ENCODE peak calls at places on chromosomes 7 and 10, in six cellular contexts. One of them, this sample, is unnamed.

GRCh38 chr10:48964038-48964437 is 24.4 kb upstream of the LRRC18 start:
- DNase-seq in HL-60: no peak
- DNase-seq in H9: no peak
- DNase-seq in neural progenitor cell: no peak
- DNase-seq in stomach: no peak
- DNase-seq in GM13976: no peak
- DNase-seq in this sample: no peak

GRCh38 chr7:5633161-5634106 is 148.0 kb downstream of the RNF216 start:
- DNase-seq in HL-60: no peak
- DNase-seq in H9: peak; percentile 79
- DNase-seq in neural progenitor cell: peak; percentile 79
- DNase-seq in stomach: no peak
- DNase-seq in GM13976: no peak
- DNase-seq in this sample: no peak

GRCh38 chr7:76165106-76165972 is 36.4 kb upstream of the SRRM3 start:
- DNase-seq in HL-60: no peak
- DNase-seq in H9: peak; percentile 29
- DNase-seq in neural progenitor cell: no peak
- DNase-seq in stomach: peak; percentile 17
- DNase-seq in GM13976: no peak
- DNase-seq in this sample: no peak

GRCh38 chr10:99758241-99758891 is 24.1 kb upstream of the ABCC2 start:
- DNase-seq in HL-60: no peak
- DNase-seq in H9: no peak
- DNase-seq in neural progenitor cell: peak; percentile 23
- DNase-seq in stomach: no peak
- DNase-seq in GM13976: no peak
- DNase-seq in this sample: no peak

GRCh38 chr7:116395125-116395791 is 104.3 kb upstream of the CAV2 start:
- DNase-seq in HL-60: no peak
- DNase-seq in H9: no peak
- DNase-seq in neural progenitor cell: no peak
- DNase-seq in stomach: no peak
- DNase-seq in GM13976: no peak
- DNase-seq in this sample: no peak

GRCh38 chr10:55410415-55410885 is 609.4 kb upstream of the PCDH15 start:
- DNase-seq in HL-60: no peak
- DNase-seq in H9: peak; percentile 44
- DNase-seq in neural progenitor cell: peak; percentile 92
- DNase-seq in stomach: no peak
- DNase-seq in GM13976: no peak
- DNase-seq in this sample: peak; percentile 82

GRCh38 chr7:17466201-17466600 is 167.7 kb downstream of the AHR start:
- DNase-seq in HL-60: no peak
- DNase-seq in H9: no peak
- DNase-seq in neural progenitor cell: no peak
- DNase-seq in stomach: no peak
- DNase-seq in GM13976: no peak
- DNase-seq in this sample: no peak

GRCh38 chr10:118827466-118828155 is 72.8 kb upstream of the CACUL1 start:
- DNase-seq in HL-60: no peak
- DNase-seq in H9: no peak
- DNase-seq in neural progenitor cell: no peak
- DNase-seq in stomach: no peak
- DNase-seq in GM13976: no peak
- DNase-seq in this sample: no peak

GRCh38 chr10:78348416-78349164 is 314.9 kb downstream of the RPS24 start:
- DNase-seq in HL-60: no peak
- DNase-seq in H9: peak; percentile 5
- DNase-seq in neural progenitor cell: no peak
- DNase-seq in stomach: peak; percentile 14
- DNase-seq in GM13976: no peak
- DNase-seq in this sample: no peak

GRCh38 chr10:119319161-119319919 is 112.0 kb downstream of the GRK5 start:
- DNase-seq in HL-60: no peak
- DNase-seq in H9: no peak
- DNase-seq in neural progenitor cell: no peak
- DNase-seq in stomach: no peak
- DNase-seq in GM13976: no peak
- DNase-seq in this sample: no peak

GRCh38 chr10:32377458-32378370 is 30.8 kb upstream of the EPC1 start:
- DNase-seq in HL-60: peak; percentile 36
- DNase-seq in H9: no peak
- DNase-seq in neural progenitor cell: peak; percentile 7
- DNase-seq in stomach: no peak
- DNase-seq in GM13976: no peak
- DNase-seq in this sample: no peak

GRCh38 chr10:114631678-114632417 is 26.2 kb downstream of the ABLIM1 start:
- DNase-seq in HL-60: no peak
- DNase-seq in H9: peak; percentile 55
- DNase-seq in neural progenitor cell: peak; percentile 82
- DNase-seq in stomach: no peak
- DNase-seq in GM13976: peak; percentile 63
- DNase-seq in this sample: peak; percentile 62

GRCh38 chr10:62873866-62874265 is 57.7 kb upstream of the EGR2 start:
- DNase-seq in HL-60: no peak
- DNase-seq in H9: no peak
- DNase-seq in neural progenitor cell: no peak
- DNase-seq in stomach: no peak
- DNase-seq in GM13976: no peak
- DNase-seq in this sample: no peak

GRCh38 chr10:48450811-48451466 is 144.5 kb downstream of the MAPK8 start:
- DNase-seq in HL-60: no peak
- DNase-seq in H9: peak; percentile 27
- DNase-seq in neural progenitor cell: no peak
- DNase-seq in stomach: peak; percentile 22
- DNase-seq in GM13976: peak; percentile 26
- DNase-seq in this sample: peak; percentile 7

GRCh38 chr10:21423850-21424249 is 101.6 kb downstream of the SKIDA1 start:
- DNase-seq in HL-60: no peak
- DNase-seq in H9: no peak
- DNase-seq in neural progenitor cell: no peak
- DNase-seq in stomach: no peak
- DNase-seq in GM13976: no peak
- DNase-seq in this sample: no peak

GRCh38 chr10:126948355-126949160 is 43.3 kb downstream of the DOCK1 start:
- DNase-seq in HL-60: no peak
- DNase-seq in H9: no peak
- DNase-seq in neural progenitor cell: no peak
- DNase-seq in stomach: no peak
- DNase-seq in GM13976: no peak
- DNase-seq in this sample: no peak

GRCh38 chr7:24419070-24419469 is 135.1 kb downstream of the NPY start:
- DNase-seq in HL-60: no peak
- DNase-seq in H9: peak; percentile 49
- DNase-seq in neural progenitor cell: peak; percentile 25
- DNase-seq in stomach: no peak
- DNase-seq in GM13976: no peak
- DNase-seq in this sample: peak; percentile 11

GRCh38 chr7:31981874-31982390 is 88.3 kb downstream of the PDE1C start:
- DNase-seq in HL-60: no peak
- DNase-seq in H9: no peak
- DNase-seq in neural progenitor cell: no peak
- DNase-seq in stomach: no peak
- DNase-seq in GM13976: no peak
- DNase-seq in this sample: no peak

GRCh38 chr7:98745722-98746318 is 124.0 kb downstream of the TMEM130 start:
- DNase-seq in HL-60: peak; percentile 35
- DNase-seq in H9: peak; percentile 82
- DNase-seq in neural progenitor cell: peak; percentile 89
- DNase-seq in stomach: peak; percentile 85
- DNase-seq in GM13976: peak; percentile 80
- DNase-seq in this sample: peak; percentile 81

GRCh38 chr10:69335063-69335587 is 56.8 kb downstream of the HK1 start:
- DNase-seq in HL-60: peak; percentile 64
- DNase-seq in H9: no peak
- DNase-seq in neural progenitor cell: no peak
- DNase-seq in stomach: no peak
- DNase-seq in GM13976: peak; percentile 54
- DNase-seq in this sample: no peak

GRCh38 chr10:95394161-95394880 is 103.5 kb upstream of the PDLIM1 start:
- DNase-seq in HL-60: no peak
- DNase-seq in H9: peak; percentile 24
- DNase-seq in neural progenitor cell: no peak
- DNase-seq in stomach: no peak
- DNase-seq in GM13976: no peak
- DNase-seq in this sample: no peak

GRCh38 chr10:35025916-35026315 is 64.2 kb downstream of the CUL2 start:
- DNase-seq in HL-60: no peak
- DNase-seq in H9: no peak
- DNase-seq in neural progenitor cell: no peak
- DNase-seq in stomach: no peak
- DNase-seq in GM13976: no peak
- DNase-seq in this sample: no peak

GRCh38 chr7:96090756-96091155 is 231.1 kb downstream of the SLC25A13 start:
- DNase-seq in HL-60: no peak
- DNase-seq in H9: no peak
- DNase-seq in neural progenitor cell: no peak
- DNase-seq in stomach: no peak
- DNase-seq in GM13976: no peak
- DNase-seq in this sample: no peak

GRCh38 chr7:22156205-22156604 is 200.7 kb downstream of the RAPGEF5 start:
- DNase-seq in HL-60: no peak
- DNase-seq in H9: no peak
- DNase-seq in neural progenitor cell: no peak
- DNase-seq in stomach: no peak
- DNase-seq in GM13976: no peak
- DNase-seq in this sample: no peak

GRCh38 chr7:134966691-134967090 is 19.6 kb upstream of the AGBL3 start:
- DNase-seq in HL-60: no peak
- DNase-seq in H9: no peak
- DNase-seq in neural progenitor cell: no peak
- DNase-seq in stomach: no peak
- DNase-seq in GM13976: no peak
- DNase-seq in this sample: no peak

GRCh38 chr10:123502983-123503382 is 163.2 kb upstream of the GPR26 start:
- DNase-seq in HL-60: no peak
- DNase-seq in H9: no peak
- DNase-seq in neural progenitor cell: no peak
- DNase-seq in stomach: no peak
- DNase-seq in GM13976: peak; percentile 47
- DNase-seq in this sample: no peak

GRCh38 chr10:30070001-30070759 is 10.8 kb upstream of the JCAD start:
- DNase-seq in HL-60: no peak
- DNase-seq in H9: no peak
- DNase-seq in neural progenitor cell: no peak
- DNase-seq in stomach: no peak
- DNase-seq in GM13976: no peak
- DNase-seq in this sample: no peak

GRCh38 chr10:132918617-132919373 is 23.6 kb downstream of the CFAP46 start:
- DNase-seq in HL-60: no peak
- DNase-seq in H9: no peak
- DNase-seq in neural progenitor cell: no peak
- DNase-seq in stomach: no peak
- DNase-seq in GM13976: no peak
- DNase-seq in this sample: no peak

DNA sequence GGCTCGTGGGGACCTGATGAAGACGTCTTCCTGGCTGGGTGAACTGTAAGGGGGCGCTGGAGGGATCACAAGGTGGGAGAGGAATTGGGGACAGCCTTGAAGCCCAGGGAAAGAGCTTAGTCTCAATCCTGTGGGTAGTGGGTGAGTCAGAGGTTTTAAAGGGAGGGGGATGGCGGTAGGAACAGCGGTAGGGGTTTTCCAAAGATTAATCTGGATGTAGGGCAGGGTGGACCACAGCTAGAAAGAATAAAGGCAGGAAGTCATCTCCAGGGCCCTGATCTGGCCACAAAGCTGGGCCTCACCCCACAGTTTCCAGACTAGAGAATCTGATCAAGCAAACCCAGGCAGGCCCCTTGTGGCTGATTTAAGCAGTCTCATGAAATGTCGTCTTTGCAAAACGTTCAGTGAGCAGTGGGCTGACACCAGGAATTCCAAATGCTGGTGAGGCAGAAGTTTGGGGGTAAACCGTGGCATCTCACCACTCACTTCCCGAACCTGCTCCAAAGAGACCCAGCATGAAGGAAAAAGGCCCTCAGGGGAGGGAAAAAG is 65.3 kb downstream of the CALML3 start:
- DNase-seq in HL-60: no peak
- DNase-seq in H9: peak; percentile 47
- DNase-seq in neural progenitor cell: no peak
- DNase-seq in stomach: no peak
- DNase-seq in GM13976: no peak
- DNase-seq in this sample: no peak
- TF ChIP-seq CTCF in HL-60: no peak
- TF ChIP-seq CTCF in H9: peak; percentile 34
- TF ChIP-seq CTCF in neural progenitor cell: peak; percentile 16
- TF ChIP-seq CTCF in stomach: no peak
- TF ChIP-seq CTCF in GM13976: no peak
- TF ChIP-seq CTCF in this sample: no peak

DNA sequence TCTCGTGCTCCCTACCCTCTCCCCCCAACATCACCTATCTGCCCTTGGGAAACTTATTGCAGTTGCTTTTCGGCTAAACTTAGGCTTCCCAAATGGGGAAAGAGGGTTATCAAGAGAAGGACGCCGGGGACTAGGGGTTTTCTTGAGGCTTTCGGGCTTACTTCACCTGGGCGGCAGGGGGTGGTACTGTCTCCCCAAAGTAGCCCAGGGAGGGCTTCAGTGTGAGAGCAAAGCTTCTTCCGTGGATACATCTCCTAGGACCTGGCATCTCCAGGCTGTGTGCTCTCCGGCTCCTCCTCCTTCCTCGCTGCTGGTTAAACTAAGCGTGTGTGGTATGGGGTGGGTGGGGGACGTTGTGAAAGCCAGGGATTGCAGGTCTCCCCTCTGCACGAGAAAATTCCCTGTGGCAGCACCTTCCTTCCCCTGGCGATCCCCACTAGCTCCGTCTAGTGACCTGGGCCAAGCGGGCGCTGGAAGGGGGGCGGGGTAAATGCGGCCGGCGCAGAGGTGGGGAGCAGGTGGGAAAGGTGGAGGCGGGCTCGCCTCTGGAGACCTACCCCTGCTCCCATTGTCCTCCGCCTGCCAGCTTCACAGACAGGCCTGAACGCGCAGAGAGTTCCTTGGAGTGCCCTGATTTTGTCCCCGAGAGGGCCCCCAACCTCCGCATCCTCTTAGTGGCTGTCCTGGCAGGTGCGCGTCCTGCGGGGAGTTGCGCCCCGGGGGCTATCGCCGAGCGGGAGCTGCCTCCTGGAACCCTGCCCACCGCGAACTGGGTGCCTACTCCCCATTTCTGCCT is 1.2 kb downstream of the PLXDC2 start:
- DNase-seq in HL-60: no peak
- DNase-seq in H9: peak; percentile 73
- DNase-seq in neural progenitor cell: peak; percentile 65
- DNase-seq in stomach: no peak
- DNase-seq in GM13976: peak; percentile 20
- DNase-seq in this sample: no peak
- TF ChIP-seq CTCF in HL-60: no peak
- TF ChIP-seq CTCF in H9: peak; percentile 43
- TF ChIP-seq CTCF in neural progenitor cell: peak; percentile 35
- TF ChIP-seq CTCF in stomach: no peak
- TF ChIP-seq CTCF in GM13976: no peak
- TF ChIP-seq CTCF in this sample: peak; percentile 16

GRCh38 chr7:30519122-30519521 is 14.5 kb upstream of the GGCT start:
- DNase-seq in HL-60: no peak
- DNase-seq in H9: no peak
- DNase-seq in neural progenitor cell: no peak
- DNase-seq in stomach: no peak
- DNase-seq in GM13976: no peak
- DNase-seq in this sample: no peak
- TF ChIP-seq CTCF in HL-60: no peak
- TF ChIP-seq CTCF in H9: no peak
- TF ChIP-seq CTCF in neural progenitor cell: no peak
- TF ChIP-seq CTCF in stomach: no peak
- TF ChIP-seq CTCF in GM13976: no peak
- TF ChIP-seq CTCF in this sample: no peak

GRCh38 chr7:44973610-44974401 is 5.0 kb downstream of the MYO1G start:
- DNase-seq in HL-60: no peak
- DNase-seq in H9: peak; percentile 53
- DNase-seq in neural progenitor cell: peak; percentile 55
- DNase-seq in stomach: peak; percentile 60
- DNase-seq in GM13976: no peak
- DNase-seq in this sample: peak; percentile 64
- TF ChIP-seq CTCF in HL-60: peak; percentile 64
- TF ChIP-seq CTCF in H9: peak; percentile 67
- TF ChIP-seq CTCF in neural progenitor cell: peak; percentile 51
- TF ChIP-seq CTCF in stomach: no peak
- TF ChIP-seq CTCF in GM13976: peak; percentile 27
- TF ChIP-seq CTCF in this sample: peak; percentile 58